ENCODE peak calls at places on chromosome X, in five cellular contexts. One of them, this sample, is unnamed. For H3K27me3, the result is how much of the 10 kb centered on the place peaks cover.

GRCh38 chrX:96985046-96985445 is 101.3 kb downstream of the RPA4 start:
- DNase-seq in astrocyte: no peak
- DNase-seq in suprapubic skin: no peak
- DNase-seq in right atrium auricular region: no peak
- DNase-seq in GM23248: peak
- DNase-seq in this sample: no peak

GRCh38 chrX:41779941-41780340 is 56.0 kb downstream of the GPR82 start:
- DNase-seq in astrocyte: no peak
- DNase-seq in suprapubic skin: no peak
- DNase-seq in right atrium auricular region: no peak
- DNase-seq in GM23248: no peak
- DNase-seq in this sample: no peak

GRCh38 chrX:12138366-12139313 is at the start of gene FRMPD4:
- DNase-seq in astrocyte: no peak
- DNase-seq in suprapubic skin: no peak
- DNase-seq in right atrium auricular region: no peak
- DNase-seq in GM23248: no peak
- DNase-seq in this sample: peak

GRCh38 chrX:100449696-100450606 is 39.9 kb upstream of the PCDH19 start:
- DNase-seq in astrocyte: no peak
- DNase-seq in suprapubic skin: no peak
- DNase-seq in right atrium auricular region: no peak
- DNase-seq in GM23248: no peak
- DNase-seq in this sample: peak

GRCh38 chrX:103805860-103806259 is 26.2 kb downstream of the RAB9B start:
- DNase-seq in astrocyte: no peak
- DNase-seq in suprapubic skin: no peak
- DNase-seq in right atrium auricular region: no peak
- DNase-seq in GM23248: no peak
- DNase-seq in this sample: no peak

GRCh38 chrX:24963823-24964222 is 51.9 kb downstream of the ARX start:
- DNase-seq in astrocyte: peak
- DNase-seq in suprapubic skin: no peak
- DNase-seq in right atrium auricular region: no peak
- DNase-seq in GM23248: no peak
- DNase-seq in this sample: no peak

GRCh38 chrX:118459494-118459893 is 36.1 kb upstream of the DOCK11 start:
- DNase-seq in astrocyte: peak
- DNase-seq in suprapubic skin: no peak
- DNase-seq in right atrium auricular region: no peak
- DNase-seq in GM23248: peak
- DNase-seq in this sample: no peak

GRCh38 chrX:105006103-105006502 is 214.4 kb downstream of the TEX13A start:
- DNase-seq in astrocyte: no peak
- DNase-seq in suprapubic skin: no peak
- DNase-seq in right atrium auricular region: no peak
- DNase-seq in GM23248: no peak
- DNase-seq in this sample: no peak

GRCh38 chrX:70998402-70999027 is 67.6 kb upstream of the SLC7A3 start:
- DNase-seq in astrocyte: peak
- DNase-seq in suprapubic skin: no peak
- DNase-seq in right atrium auricular region: no peak
- DNase-seq in GM23248: peak
- DNase-seq in this sample: no peak

GRCh38 chrX:28920554-28920953 is 333.3 kb downstream of the IL1RAPL1 start:
- DNase-seq in astrocyte: peak
- DNase-seq in suprapubic skin: no peak
- DNase-seq in right atrium auricular region: no peak
- DNase-seq in GM23248: no peak
- DNase-seq in this sample: no peak

GRCh38 chrX:116284383-116284782 is 113.8 kb downstream of the AGTR2 start:
- DNase-seq in astrocyte: no peak
- DNase-seq in suprapubic skin: no peak
- DNase-seq in right atrium auricular region: no peak
- DNase-seq in GM23248: no peak
- DNase-seq in this sample: no peak

GRCh38 chrX:19683817-19684216 is 168.5 kb upstream of the MAP3K15 start:
- DNase-seq in astrocyte: no peak
- DNase-seq in suprapubic skin: no peak
- DNase-seq in right atrium auricular region: no peak
- DNase-seq in GM23248: no peak
- DNase-seq in this sample: no peak

GRCh38 chrX:67780694-67781109 is 236.9 kb downstream of the AR start:
- DNase-seq in astrocyte: peak
- DNase-seq in suprapubic skin: peak
- DNase-seq in right atrium auricular region: peak
- DNase-seq in GM23248: peak
- DNase-seq in this sample: peak

GRCh38 chrX:9148626-9149385 is 114.9 kb upstream of the FAM9B start:
- DNase-seq in astrocyte: peak
- DNase-seq in suprapubic skin: no peak
- DNase-seq in right atrium auricular region: no peak
- DNase-seq in GM23248: peak
- DNase-seq in this sample: peak

GRCh38 chrX:103215768-103216085 is 819 bp downstream of the BEX4 start:
- DNase-seq in astrocyte: no peak
- DNase-seq in suprapubic skin: no peak
- DNase-seq in right atrium auricular region: no peak
- DNase-seq in GM23248: no peak
- DNase-seq in this sample: no peak

GRCh38 chrX:17376381-17377046 is 1.5 kb downstream of the NHS start:
- DNase-seq in astrocyte: no peak
- DNase-seq in suprapubic skin: no peak
- DNase-seq in right atrium auricular region: no peak
- DNase-seq in GM23248: peak
- DNase-seq in this sample: no peak

GRCh38 chrX:111444881-111445280 is 32.9 kb upstream of the DCX start:
- DNase-seq in astrocyte: no peak
- DNase-seq in suprapubic skin: no peak
- DNase-seq in right atrium auricular region: no peak
- DNase-seq in GM23248: no peak
- DNase-seq in this sample: no peak

GRCh38 chrX:123788744-123789143 is 55.9 kb upstream of the THOC2 start:
- DNase-seq in astrocyte: no peak
- DNase-seq in suprapubic skin: no peak
- DNase-seq in right atrium auricular region: no peak
- DNase-seq in GM23248: no peak
- DNase-seq in this sample: no peak

GRCh38 chrX:49040376-49040955 is 2.7 kb downstream of the TFE3 start:
- DNase-seq in astrocyte: no peak
- DNase-seq in suprapubic skin: no peak
- DNase-seq in right atrium auricular region: no peak
- DNase-seq in GM23248: peak
- DNase-seq in this sample: no peak

GRCh38 chrX:120365320-120365719 is 3.4 kb downstream of the ATP1B4 start:
- DNase-seq in astrocyte: no peak
- DNase-seq in suprapubic skin: no peak
- DNase-seq in right atrium auricular region: no peak
- DNase-seq in GM23248: peak
- DNase-seq in this sample: peak

GRCh38 chrX:137565318-137565904 is 516 bp upstream of the ZIC3 start:
- DNase-seq in astrocyte: no peak
- DNase-seq in suprapubic skin: no peak
- DNase-seq in right atrium auricular region: no peak
- DNase-seq in GM23248: no peak
- DNase-seq in this sample: no peak

GRCh38 chrX:137566746-137567473 is 983 bp downstream of the ZIC3 start:
- DNase-seq in astrocyte: no peak
- DNase-seq in suprapubic skin: no peak
- DNase-seq in right atrium auricular region: no peak
- DNase-seq in GM23248: peak
- DNase-seq in this sample: no peak

GRCh38 chrX:137562096-137562495 is 3.8 kb upstream of the ZIC3 start:
- DNase-seq in astrocyte: no peak
- DNase-seq in suprapubic skin: no peak
- DNase-seq in right atrium auricular region: no peak
- DNase-seq in GM23248: no peak
- DNase-seq in this sample: no peak

GRCh38 chrX:137565921-137566745 is at the start of gene ZIC3:
- DNase-seq in astrocyte: peak
- DNase-seq in suprapubic skin: no peak
- DNase-seq in right atrium auricular region: no peak
- DNase-seq in GM23248: peak
- DNase-seq in this sample: peak

GRCh38 chrX:137563681-137564651 is 2.0 kb upstream of the ZIC3 start:
- DNase-seq in astrocyte: no peak
- DNase-seq in suprapubic skin: no peak
- DNase-seq in right atrium auricular region: no peak
- DNase-seq in GM23248: no peak
- DNase-seq in this sample: no peak
- H3K27me3 ChIP-seq in astrocyte: under half
- H3K27me3 ChIP-seq in suprapubic skin: half or more
- H3K27me3 ChIP-seq in right atrium auricular region: under half
- H3K27me3 ChIP-seq in GM23248: under half
- H3K27me3 ChIP-seq in this sample: under half

DNA sequence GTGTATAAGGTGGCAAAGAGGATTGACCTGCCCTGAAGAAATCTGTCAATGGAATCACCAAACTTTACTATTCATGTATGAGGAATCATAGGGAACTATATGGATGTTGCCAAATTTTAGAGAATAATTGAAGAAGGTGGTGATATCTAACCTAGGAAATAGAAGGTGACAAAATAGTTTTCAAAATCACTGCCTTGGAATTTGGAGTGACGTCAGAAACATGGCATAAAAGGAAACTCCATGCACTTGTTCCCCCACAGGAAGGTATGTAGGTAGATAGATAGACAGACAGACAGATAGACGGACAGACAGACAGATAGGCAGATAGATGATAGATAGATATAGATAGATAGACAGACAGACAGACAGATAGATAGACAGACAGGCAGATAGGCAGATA is 793.9 kb upstream of the AMOT start:
- DNase-seq in astrocyte: no peak
- DNase-seq in suprapubic skin: no peak
- DNase-seq in right atrium auricular region: no peak
- DNase-seq in GM23248: no peak
- DNase-seq in this sample: no peak
- H3K27me3 ChIP-seq in astrocyte: under half
- H3K27me3 ChIP-seq in suprapubic skin: under half
- H3K27me3 ChIP-seq in right atrium auricular region: under half
- H3K27me3 ChIP-seq in GM23248: under half
- H3K27me3 ChIP-seq in this sample: under half

DNA sequence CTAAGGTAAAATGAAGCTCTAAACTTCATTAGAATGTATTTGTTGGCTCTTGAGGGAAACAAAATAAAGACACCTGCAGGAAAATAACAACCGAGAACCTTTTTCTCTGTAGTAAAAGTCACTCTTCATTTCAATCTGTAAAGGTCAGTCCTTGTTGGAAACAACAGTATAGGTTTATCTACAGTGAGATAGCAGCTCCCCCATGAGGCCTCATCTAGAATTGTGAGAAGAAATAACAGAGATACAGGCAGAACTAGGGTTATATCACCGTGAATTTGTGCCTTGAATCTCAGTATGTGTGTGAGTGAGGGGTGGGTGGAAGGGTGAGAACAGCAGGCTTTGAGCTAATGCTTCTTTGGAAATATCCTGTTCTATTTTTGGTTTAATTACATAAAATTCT is 107.8 kb upstream of the FMR1 start:
- DNase-seq in astrocyte: no peak
- DNase-seq in suprapubic skin: no peak
- DNase-seq in right atrium auricular region: no peak
- DNase-seq in GM23248: peak
- DNase-seq in this sample: no peak
- H3K27me3 ChIP-seq in astrocyte: under half
- H3K27me3 ChIP-seq in suprapubic skin: under half
- H3K27me3 ChIP-seq in right atrium auricular region: under half
- H3K27me3 ChIP-seq in GM23248: under half
- H3K27me3 ChIP-seq in this sample: under half

DNA sequence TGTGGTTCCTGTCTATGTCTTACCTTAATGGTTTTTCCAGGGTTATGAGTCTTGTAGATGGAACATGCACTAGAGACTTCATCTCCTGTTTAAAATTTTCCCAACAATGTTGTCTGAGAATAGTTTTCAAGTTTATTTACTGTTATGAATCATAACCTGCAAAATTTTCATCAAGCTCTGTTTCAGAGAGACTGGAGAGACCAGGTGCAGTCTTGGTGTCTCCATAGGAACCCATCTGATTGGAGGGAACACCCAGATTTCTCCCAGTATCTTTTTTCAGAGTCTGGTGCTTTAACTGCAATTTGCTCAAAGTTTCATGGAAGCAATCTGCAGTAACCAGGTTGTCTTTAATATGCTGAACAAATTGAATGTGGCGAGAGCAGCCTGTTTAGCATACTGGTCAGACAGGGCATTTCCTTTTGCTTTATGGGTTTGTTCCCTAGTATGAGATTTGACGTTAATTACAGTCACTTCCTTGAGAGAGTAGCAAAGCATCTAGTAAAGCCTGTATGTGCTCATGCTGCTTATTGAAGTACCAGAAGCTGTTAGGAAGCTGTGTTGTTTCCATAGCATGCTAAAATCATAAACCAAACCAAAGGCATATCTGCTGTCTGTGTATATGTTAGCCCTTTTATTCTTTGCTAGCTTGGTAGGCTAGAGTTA is 18.8 kb upstream of the VSIG1 start:
- DNase-seq in astrocyte: no peak
- DNase-seq in suprapubic skin: no peak
- DNase-seq in right atrium auricular region: no peak
- DNase-seq in GM23248: no peak
- DNase-seq in this sample: no peak
- H3K27me3 ChIP-seq in astrocyte: under half
- H3K27me3 ChIP-seq in suprapubic skin: under half
- H3K27me3 ChIP-seq in right atrium auricular region: under half
- H3K27me3 ChIP-seq in GM23248: under half
- H3K27me3 ChIP-seq in this sample: under half

DNA sequence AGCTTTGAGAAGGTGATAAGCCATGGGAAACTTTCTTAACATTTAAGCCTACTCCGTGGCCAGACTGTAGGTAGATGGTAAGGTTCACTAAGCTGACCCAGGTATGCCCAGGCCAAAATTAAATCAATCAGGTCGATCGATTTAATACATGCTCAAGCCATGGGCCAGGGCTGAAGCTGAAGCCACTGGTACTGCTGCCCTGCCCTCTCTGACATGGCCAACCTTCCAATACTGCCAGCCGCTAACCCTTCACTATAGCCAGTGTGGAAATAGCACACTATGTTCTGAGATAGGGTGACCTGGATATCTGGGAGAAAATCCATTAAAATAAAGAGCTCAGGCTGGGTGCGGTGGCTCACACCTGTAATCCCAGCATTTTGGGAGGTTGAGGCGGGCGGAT is 31.6 kb downstream of the TSC22D3 start:
- DNase-seq in astrocyte: no peak
- DNase-seq in suprapubic skin: no peak
- DNase-seq in right atrium auricular region: no peak
- DNase-seq in GM23248: no peak
- DNase-seq in this sample: no peak
- H3K27me3 ChIP-seq in astrocyte: under half
- H3K27me3 ChIP-seq in suprapubic skin: under half
- H3K27me3 ChIP-seq in right atrium auricular region: under half
- H3K27me3 ChIP-seq in GM23248: under half
- H3K27me3 ChIP-seq in this sample: under half

GRCh38 chrX:69543572-69543971 is 39.4 kb downstream of the NALF2 start:
- DNase-seq in astrocyte: no peak
- DNase-seq in suprapubic skin: no peak
- DNase-seq in right atrium auricular region: no peak
- DNase-seq in GM23248: no peak
- DNase-seq in this sample: no peak
- H3K27me3 ChIP-seq in astrocyte: under half
- H3K27me3 ChIP-seq in suprapubic skin: under half
- H3K27me3 ChIP-seq in right atrium auricular region: under half
- H3K27me3 ChIP-seq in GM23248: under half
- H3K27me3 ChIP-seq in this sample: under half

This sample was measured in MG63.